ENCODE peak calls at places on chromosomes 1 and 21, in four cellular contexts. H is kidney epithelial cell, P is fibroblast of mammary gland, M is Karpas-422. J is an unnamed sample.

GRCh38 chr1:101995984-101996731 is 568 bp downstream of the OLFM3 start:
- DNase-seq in P (no peak), H (no peak), M (peak), J (no peak)

GRCh38 chr1:51642739-51643142 is 25.8 kb downstream of the OSBPL9 start:
- DNase-seq in H (peak), M (no peak), P (peak), J (peak)

GRCh38 chr1:230094746-230095145 is 27.7 kb downstream of the GALNT2 start:
- DNase-seq in H (no peak), P (no peak), M (no peak), J (no peak)

GRCh38 chr1:223007250-223007649 is 135.8 kb downstream of the TLR5 start:
- DNase-seq in H (no peak), M (no peak), P (peak), J (no peak)

GRCh38 chr1:29682918-29683314 is 446.6 kb downstream of the PTPRU start:
- DNase-seq in P (no peak), M (peak), H (no peak), J (no peak)

GRCh38 chr1:110243581-110243980 is 33.5 kb downstream of the KCNC4 start:
- DNase-seq in H (no peak), P (no peak), M (no peak), J (no peak)

GRCh38 chr1:220876511-220877347 is 2.5 kb upstream of the HLX start:
- DNase-seq in M (no peak), H (no peak), P (no peak), J (no peak)

GRCh38 chr21:17554619-17555472 is 42.0 kb downstream of the CXADR start:
- DNase-seq in M (no peak), P (peak), H (no peak), J (no peak)

GRCh38 chr1:38872401-38873026 is 634 bp downstream of the MYCBP start:
- DNase-seq in P (peak), H (no peak), M (peak), J (no peak)

GRCh38 chr1:101203812-101204540 is 32.8 kb upstream of the S1PR1 start:
- DNase-seq in M (no peak), H (no peak), P (peak), J (no peak)

GRCh38 chr1:104136621-104137020 is 386.9 kb downstream of the AMY1C start:
- DNase-seq in M (no peak), P (no peak), H (no peak), J (no peak)

GRCh38 chr1:147494998-147495580 is 46.2 kb upstream of the BCL9 start:
- DNase-seq in M (peak), P (peak), H (no peak), J (no peak)

GRCh38 chr1:12251442-12251841 is 21.6 kb downstream of the VPS13D start:
- DNase-seq in M (no peak), H (no peak), P (peak), J (no peak)

GRCh38 chr1:238898856-238899255 is 487.5 kb upstream of the CHRM3 start:
- DNase-seq in P (no peak), M (no peak), H (peak), J (no peak)

GRCh38 chr1:62962794-62963776 is 179.2 kb downstream of the ATG4C start:
- DNase-seq in H (no peak), P (peak), M (peak), J (no peak)

GRCh38 chr1:183251101-183251958 is 65.3 kb downstream of the LAMC2 start:
- DNase-seq in M (no peak), P (no peak), H (no peak), J (no peak)

GRCh38 chr1:150469291-150469690 is 17.9 kb upstream of the TARS2 start:
- DNase-seq in H (no peak), M (no peak), P (no peak), J (no peak)

GRCh38 chr1:244445320-244446181 is 6.2 kb downstream of the ADSS2 start:
- DNase-seq in P (no peak), H (no peak), M (no peak), J (no peak)

GRCh38 chr1:29217633-29218032 is 13.1 kb downstream of the MECR start:
- DNase-seq in P (no peak), H (no peak), M (no peak), J (no peak)

GRCh38 chr1:188237573-188238353 is 1409.0 kb downstream of the PLA2G4A start:
- DNase-seq in M (no peak), P (peak), H (no peak), J (no peak)

GRCh38 chr1:24562625-24563024 is 6.7 kb downstream of the NCMAP start:
- DNase-seq in P (no peak), M (no peak), H (peak), J (no peak)

GRCh38 chr1:210499956-210500355 is 171.3 kb downstream of the HHAT start:
- DNase-seq in H (no peak), P (no peak), M (no peak), J (no peak)

GRCh38 chr1:214957330-214958137 is 125.0 kb upstream of the KCNK2 start:
- DNase-seq in H (peak), P (peak), M (no peak), J (peak)

GRCh38 chr1:16606106-16606505 is 7.3 kb downstream of the NBPF1 start:
- DNase-seq in P (no peak), H (no peak), M (no peak), J (no peak)

GRCh38 chr21:41888749-41889376 is 9.7 kb upstream of the PRDM15 start:
- DNase-seq in P (no peak), M (no peak), H (no peak), J (no peak)
- H3K4me3 ChIP-seq in P (no peak), M (no peak), H (no peak), J (no peak)

DNA sequence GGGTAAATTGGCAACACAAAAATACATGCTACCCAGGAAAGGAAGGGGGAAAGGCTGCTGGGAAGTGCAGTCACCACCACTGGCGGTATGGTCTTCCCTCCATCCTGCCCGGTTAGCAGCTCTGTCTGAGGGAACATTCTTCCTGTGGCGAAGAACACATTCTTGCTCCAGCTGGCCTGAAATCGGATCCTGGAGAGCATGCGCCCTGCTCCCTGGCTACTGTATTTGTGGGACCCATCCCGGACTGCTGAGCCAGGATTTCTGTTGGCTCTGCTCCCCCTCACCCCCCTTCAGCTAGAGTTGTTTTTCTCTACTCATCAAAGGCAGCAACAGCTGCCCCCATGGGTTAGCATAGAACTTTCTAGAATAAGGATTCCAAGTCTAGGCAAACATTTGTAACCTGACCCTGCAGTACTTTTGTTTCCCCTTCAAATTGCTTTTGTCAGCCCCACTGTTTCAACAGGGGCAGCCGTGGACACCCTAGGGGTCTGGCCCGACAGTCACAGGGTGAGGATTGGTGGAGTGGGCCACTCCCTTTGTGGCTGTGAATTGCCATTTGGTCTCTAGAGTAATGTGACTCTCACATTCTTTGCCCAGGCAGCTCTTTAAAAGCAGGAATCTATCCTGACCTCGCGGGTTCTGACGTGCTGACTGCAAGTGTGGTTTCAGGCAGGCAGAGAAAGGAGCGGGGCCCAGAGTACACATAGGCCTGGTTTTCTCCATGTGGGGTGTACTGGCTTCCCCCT is 157.7 kb downstream of the TOMM20 start:
- DNase-seq in M (no peak), H (no peak), P (peak), J (peak)
- H3K4me3 ChIP-seq in M (no peak), H (no peak), P (peak), J (peak)

GRCh38 chr1:245863566-245864184 is 643.4 kb downstream of the SMYD3 start:
- DNase-seq in M (no peak), H (no peak), P (peak), J (no peak)

GRCh38 chr1:245862812-245863540 is 644.1 kb downstream of the SMYD3 start:
- DNase-seq in M (no peak), P (no peak), H (no peak), J (no peak)

GRCh38 chr1:245859510-245860114 is 647.5 kb downstream of the SMYD3 start:
- DNase-seq in P (peak), H (no peak), M (no peak), J (no peak)

GRCh38 chr1:245858683-245859509 is 648.2 kb downstream of the SMYD3 start:
- DNase-seq in P (peak), H (no peak), M (peak), J (no peak)

GRCh38 chr1:245860681-245861552 is 646.2 kb downstream of the SMYD3 start:
- DNase-seq in M (no peak), P (peak), H (no peak), J (no peak)
- H3K4me3 ChIP-seq in M (no peak), P (no peak), H (no peak), J (no peak)

DNA sequence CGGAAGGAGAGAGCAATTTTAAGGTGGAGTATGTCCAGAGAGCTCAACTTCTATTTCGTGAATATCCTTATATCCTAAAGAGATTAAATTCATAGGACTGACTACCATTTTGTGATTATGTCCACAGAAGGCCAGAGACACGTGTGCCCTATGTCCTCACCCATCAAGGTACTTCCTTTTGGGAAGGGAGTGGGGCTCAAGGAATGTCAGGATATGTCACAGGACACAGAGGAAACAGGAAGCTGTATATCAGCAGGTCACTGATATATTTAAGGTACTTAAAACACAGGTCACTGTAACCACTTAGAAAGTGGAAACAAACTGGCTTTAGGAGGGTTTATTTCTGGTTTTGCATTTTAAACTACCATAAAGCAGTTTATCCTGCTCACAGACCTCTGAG is 184.6 kb downstream of the APP start:
- DNase-seq in P (no peak), M (no peak), H (no peak), J (no peak)
- H3K4me3 ChIP-seq in P (no peak), M (no peak), H (no peak), J (no peak)

GRCh38 chr1:87804128-87804527 is 475.4 kb downstream of the LMO4 start:
- DNase-seq in M (no peak), P (no peak), H (no peak), J (no peak)

GRCh38 chr1:87805661-87806376 is 477.1 kb downstream of the LMO4 start:
- DNase-seq in P (peak), H (peak), M (no peak), J (peak)

GRCh38 chr1:87803395-87803794 is 474.7 kb downstream of the LMO4 start:
- DNase-seq in M (no peak), P (no peak), H (no peak), J (no peak)

GRCh38 chr1:87810166-87810565 is 481.5 kb downstream of the LMO4 start:
- DNase-seq in H (no peak), P (no peak), M (no peak), J (no peak)

GRCh38 chr1:87806377-87807094 is 477.9 kb downstream of the LMO4 start:
- DNase-seq in M (no peak), P (no peak), H (no peak), J (no peak)
- H3K4me3 ChIP-seq in M (no peak), P (no peak), H (no peak), J (no peak)

GRCh38 chr1:227949341-227949921 is 1.7 kb upstream of the WNT9A start:
- DNase-seq in H (no peak), M (no peak), P (no peak), J (no peak)
- H3K4me3 ChIP-seq in H (no peak), M (no peak), P (no peak), J (no peak)

DNA sequence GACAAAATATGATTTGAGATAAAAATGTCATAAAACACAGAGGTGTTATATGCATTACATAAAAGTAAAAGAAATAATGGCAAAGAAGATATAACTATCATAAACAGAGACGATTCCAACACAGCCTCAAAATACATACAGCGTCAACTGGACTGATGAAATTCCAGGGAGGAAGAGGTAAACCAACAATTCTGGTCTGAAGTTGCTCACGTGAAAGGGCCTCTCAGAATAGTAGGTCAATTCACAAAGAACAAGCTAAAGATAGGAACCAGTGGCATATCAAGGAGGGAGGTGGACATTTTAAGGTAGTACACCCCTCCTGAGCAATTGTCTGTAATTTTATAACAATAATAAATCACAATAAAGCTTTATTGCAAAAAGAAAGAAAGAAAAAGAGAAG is 18.6 kb downstream of the SLC2A5 start:
- DNase-seq in H (no peak), P (no peak), M (no peak), J (no peak)
- H3K4me3 ChIP-seq in H (no peak), P (no peak), M (no peak), J (no peak)

GRCh38 chr21:41769933-41770332 is 3.1 kb upstream of the RIPK4 start:
- DNase-seq in H (no peak), P (no peak), M (no peak), J (no peak)
- H3K4me3 ChIP-seq in H (no peak), P (no peak), M (no peak), J (no peak)

GRCh38 chr1:200374569-200375312 is 35.1 kb downstream of the ZNF281 start:
- DNase-seq in P (peak), M (peak), H (no peak), J (no peak)
- H3K4me3 ChIP-seq in P (no peak), M (peak), H (no peak), J (no peak)